ENCODE peak calls at places on chromosome 1, in five cellular contexts. T, A, S, V and Z are unnamed samples.

GRCh38 chr1:25461783-25462182 is 31.1 kb downstream of the MACO1 start:
- ATAC-seq in T (no peak), V (no peak), A (no peak), S (peak), Z (no peak)

GRCh38 chr1:1312450-1313314 is 4.3 kb downstream of the PUSL1 start:
- ATAC-seq in S (no peak), T (no peak), A (no peak), V (no peak), Z (no peak)

GRCh38 chr1:91884459-91885290 is 1.3 kb downstream of the TGFBR3 start:
- ATAC-seq in V (no peak), T (peak), S (peak), A (peak), Z (no peak)

GRCh38 chr1:161827786-161828185 is 61.7 kb downstream of the ATF6 start:
- ATAC-seq in T (no peak), V (no peak), A (no peak), S (no peak), Z (no peak)

GRCh38 chr1:228958121-228958520 is 222.8 kb downstream of the RHOU start:
- ATAC-seq in T (no peak), A (no peak), S (no peak), V (no peak), Z (no peak)

GRCh38 chr1:27993241-27993640 is 33.5 kb downstream of the XKR8 start:
- ATAC-seq in V (peak), S (no peak), T (no peak), A (no peak), Z (no peak)

GRCh38 chr1:115210302-115210711 is 121.0 kb upstream of the TSPAN2 start:
- ATAC-seq in V (no peak), S (no peak), A (no peak), T (no peak), Z (no peak)

GRCh38 chr1:8203056-8203455 is 114.9 kb upstream of the SLC45A1 start:
- ATAC-seq in A (no peak), S (no peak), T (no peak), V (no peak), Z (no peak)

GRCh38 chr1:161885013-161885412 is 118.9 kb downstream of the ATF6 start:
- ATAC-seq in A (no peak), V (peak), S (no peak), T (no peak), Z (no peak)

GRCh38 chr1:116167625-116168276 is 56.6 kb downstream of the MAB21L3 start:
- ATAC-seq in T (no peak), V (peak), S (peak), A (peak), Z (peak)

GRCh38 chr1:11924334-11925195 is 1.7 kb downstream of the KIAA2013 start:
- ATAC-seq in S (no peak), T (peak), A (peak), V (no peak), Z (no peak)

GRCh38 chr1:154964359-154964758 is 2.8 kb upstream of the PYGO2 start:
- ATAC-seq in S (no peak), V (no peak), A (no peak), T (no peak), Z (no peak)

GRCh38 chr1:154967331-154967950 is 3.1 kb downstream of the SHC1 start:
- ATAC-seq in T (no peak), A (no peak), S (no peak), V (no peak), Z (no peak)

GRCh38 chr1:154963643-154964042 is 2.1 kb upstream of the PYGO2 start:
- ATAC-seq in V (no peak), S (no peak), A (no peak), T (no peak), Z (no peak)

GRCh38 chr1:154968731-154969130 is 1.8 kb downstream of the SHC1 start:
- ATAC-seq in T (no peak), V (no peak), A (no peak), S (no peak), Z (no peak)

GRCh38 chr1:154966111-154966510 is 4.4 kb downstream of the SHC1 start:
- ATAC-seq in V (no peak), T (no peak), A (no peak), S (no peak), Z (no peak)
- TF ChIP-seq EP300 in V (no peak), T (no peak), A (no peak), S (no peak), Z (no peak)

GRCh38 chr1:23557471-23558124 is 1.7 kb downstream of the ID3 start:
- ATAC-seq in T (no peak), V (no peak), S (no peak), A (peak), Z (no peak)

GRCh38 chr1:23558140-23558871 is 995 bp downstream of the ID3 start:
- ATAC-seq in A (peak), T (peak), V (peak), S (peak), Z (no peak)

GRCh38 chr1:23555949-23556640 is 3.2 kb downstream of the ID3 start:
- ATAC-seq in V (no peak), T (peak), A (no peak), S (no peak), Z (no peak)

GRCh38 chr1:23555225-23555801 is 4.0 kb downstream of the ID3 start:
- ATAC-seq in S (no peak), T (no peak), A (no peak), V (no peak), Z (no peak)

GRCh38 chr1:23556661-23557470 is 2.4 kb downstream of the ID3 start:
- ATAC-seq in A (no peak), T (no peak), V (no peak), S (no peak), Z (no peak)
- TF ChIP-seq POLR2AphosphoS5 in A (peak), T (peak), V (no peak), S (no peak), Z (no peak)

DNA sequence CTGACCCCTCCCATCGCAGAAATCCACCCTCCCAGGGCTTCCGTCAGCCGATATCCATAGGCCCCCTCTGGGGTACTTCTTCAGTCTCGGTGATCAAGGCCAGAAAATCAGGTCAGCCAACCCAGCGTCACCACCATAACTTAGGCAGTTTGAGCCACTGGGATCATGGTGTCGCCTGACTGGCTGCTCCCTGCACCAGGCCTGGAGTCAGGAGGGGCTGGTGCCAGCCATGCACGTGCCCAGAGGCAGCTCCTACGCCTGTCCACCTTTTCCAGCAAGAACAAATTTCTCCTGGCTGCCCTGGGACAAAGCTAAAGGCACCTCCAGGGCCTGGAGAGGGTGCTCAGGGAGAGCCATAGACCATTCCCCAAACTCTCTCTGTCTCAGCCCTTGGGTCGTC is 4.8 kb upstream of the CTRC start:
- ATAC-seq in A (no peak), V (no peak), S (no peak), T (no peak), Z (no peak)
- TF ChIP-seq EP300 in A (no peak), V (no peak), S (no peak), T (no peak), Z (no peak)

DNA sequence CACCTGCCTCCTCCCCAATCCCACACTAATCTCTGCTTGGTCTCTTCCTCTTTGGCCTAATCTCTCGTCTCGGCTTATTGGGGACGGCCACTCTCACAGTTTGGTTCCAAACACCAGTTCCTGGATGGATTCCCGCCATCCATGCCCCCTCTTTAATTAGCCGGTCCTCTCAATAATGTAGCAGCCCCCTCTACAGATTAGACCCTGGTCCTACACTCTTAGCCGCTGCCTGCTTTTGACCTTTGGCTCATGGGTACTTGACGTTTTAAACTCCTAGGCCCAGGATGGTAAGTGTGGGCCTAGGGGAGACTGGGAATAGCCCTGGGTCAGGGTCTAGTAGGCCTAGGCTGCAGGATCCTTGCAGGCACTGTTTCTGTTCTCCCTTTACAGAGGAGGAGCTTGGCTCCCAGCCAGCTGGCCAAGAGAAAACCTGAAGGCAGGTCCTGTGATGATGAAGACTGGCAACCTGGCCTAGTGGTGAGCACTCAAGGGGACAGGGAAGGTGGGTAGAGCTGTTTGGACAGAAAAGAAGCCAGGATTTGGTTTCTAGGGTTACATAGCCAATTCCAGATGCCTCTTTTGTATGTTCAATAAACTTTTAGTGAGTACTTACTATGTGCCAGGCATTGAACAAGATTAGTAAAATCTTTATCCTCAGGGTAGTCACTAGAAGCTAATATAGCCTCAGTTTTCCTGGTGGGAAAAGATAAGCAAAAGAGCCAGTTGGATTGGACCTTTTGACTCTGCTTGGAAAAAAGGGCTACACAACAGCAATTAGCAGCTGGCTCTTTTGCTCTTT is 758 bp downstream of the RAD54L start:
- ATAC-seq in V (no peak), S (peak), T (peak), A (peak), Z (no peak)
- TF ChIP-seq POLR2AphosphoS5 in V (no peak), S (no peak), T (peak), A (no peak), Z (no peak)

GRCh38 chr1:218659911-218660677 is 315.0 kb downstream of the TGFB2 start:
- ATAC-seq in S (no peak), A (no peak), T (no peak), V (no peak), Z (no peak)
- TF ChIP-seq EP300 in S (no peak), A (no peak), T (no peak), V (no peak), Z (no peak)

GRCh38 chr1:40919475-40920011 is 57.4 kb upstream of the CITED4 start:
- ATAC-seq in V (no peak), A (no peak), S (no peak), T (peak), Z (no peak)
- TF ChIP-seq POLR2AphosphoS5 in V (no peak), A (no peak), S (no peak), T (no peak), Z (no peak)

DNA sequence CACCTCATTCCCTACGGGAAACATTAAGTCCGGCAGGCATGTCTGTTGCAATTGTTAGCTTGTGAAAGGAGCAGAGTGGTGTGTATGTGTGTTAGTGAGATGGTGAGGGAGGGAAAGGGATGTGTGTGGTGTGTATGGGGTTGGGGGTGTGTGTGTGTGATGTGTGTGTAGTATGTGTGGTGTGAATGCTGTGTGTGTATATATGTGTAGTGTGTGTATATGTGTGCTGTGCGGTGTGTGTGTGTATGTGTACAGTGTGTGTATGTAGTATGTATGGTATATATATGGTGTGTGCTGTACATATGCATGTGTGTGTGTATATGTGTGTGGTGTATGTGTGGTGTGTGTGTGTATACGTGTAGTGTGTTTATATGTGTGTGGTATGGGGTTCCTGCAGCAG is 20.8 kb upstream of the BLACAT1 start:
- ATAC-seq in A (no peak), S (no peak), T (no peak), V (no peak), Z (no peak)
- TF ChIP-seq EP300 in A (no peak), S (no peak), T (no peak), V (no peak), Z (no peak)

DNA sequence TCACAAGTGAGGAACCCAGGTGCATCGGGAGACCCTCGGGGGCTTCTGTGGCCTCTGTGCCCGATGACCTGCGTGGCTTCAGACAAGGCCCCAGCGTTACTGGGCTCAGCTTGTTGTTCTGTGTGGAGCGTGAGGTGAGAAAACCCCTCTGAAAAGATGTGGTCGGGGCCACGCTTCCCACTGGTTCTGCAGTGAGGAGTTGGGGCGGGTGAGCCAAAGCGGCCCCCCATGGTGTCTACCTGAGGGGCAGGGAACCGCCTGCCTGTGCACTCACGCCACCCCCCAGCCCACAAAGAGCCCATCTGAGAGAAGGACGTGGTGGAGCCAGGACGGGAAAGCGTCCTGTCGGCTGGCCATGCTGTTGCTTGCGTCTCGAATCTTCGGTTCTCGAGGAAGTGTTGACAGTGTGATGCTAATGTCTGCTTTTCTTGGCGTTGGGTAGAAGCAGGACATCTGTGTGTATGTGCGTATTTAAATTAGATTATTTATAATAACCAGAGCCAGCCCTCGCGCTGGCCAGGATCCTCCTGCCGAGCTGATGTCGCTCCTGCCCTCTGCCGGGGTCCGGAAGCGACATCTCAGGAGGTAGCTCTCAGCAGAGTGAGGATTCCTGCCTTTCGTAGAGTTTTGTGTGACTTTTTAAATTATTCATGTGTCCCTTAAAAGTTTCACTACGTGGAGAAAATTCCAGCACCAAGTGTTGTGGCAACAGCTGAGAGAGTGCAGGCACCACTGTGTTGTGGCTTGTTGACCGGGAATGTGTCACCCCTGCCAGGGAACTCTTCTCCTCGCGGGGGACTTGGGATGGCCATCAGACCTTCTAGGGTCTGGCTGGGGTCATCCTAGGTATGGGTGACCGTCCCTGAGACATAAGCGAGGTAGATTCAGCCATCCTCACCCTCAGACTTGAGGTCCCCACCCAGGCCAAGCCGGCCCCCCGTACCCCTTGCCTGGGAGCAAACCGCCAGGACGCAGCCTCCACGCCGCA is 15.3 kb downstream of the TMEM201 start:
- ATAC-seq in V (no peak), A (no peak), T (no peak), S (no peak), Z (no peak)
- TF ChIP-seq POLR2AphosphoS5 in V (no peak), A (no peak), T (no peak), S (no peak), Z (no peak)

GRCh38 chr1:54777431-54777830 is 13.1 kb upstream of the PARS2 start:
- ATAC-seq in A (no peak), T (no peak), V (no peak), S (no peak), Z (no peak)
- TF ChIP-seq EP300 in A (no peak), T (no peak), V (no peak), S (no peak), Z (no peak)